ENCODE peak calls at places on chromosomes 13 and 19, in five cellular contexts. One of them, this sample, is unnamed.

GRCh38 chr13:32299893-32300292 is 15.3 kb downstream of the ZAR1L start:
- DNase-seq in uterus: no peak
- DNase-seq in cardiac muscle cell: no peak
- DNase-seq in fibroblast of lung: no peak
- DNase-seq in HepG2: no peak
- DNase-seq in this sample: no peak

GRCh38 chr19:2424686-2425621 is 2.4 kb downstream of the TIMM13 start:
- DNase-seq in HepG2: no peak
- DNase-seq in uterus: no peak
- DNase-seq in cardiac muscle cell: peak; percentile 65
- DNase-seq in fibroblast of lung: peak; percentile 69
- DNase-seq in this sample: no peak

GRCh38 chr13:23876265-23876664 is 12.9 kb downstream of the MIPEP start:
- DNase-seq in HepG2: no peak
- DNase-seq in cardiac muscle cell: no peak
- DNase-seq in fibroblast of lung: peak; percentile 46
- DNase-seq in uterus: no peak
- DNase-seq in this sample: no peak

GRCh38 chr13:32752997-32753606 is 166.8 kb downstream of the PDS5B start:
- DNase-seq in HepG2: no peak
- DNase-seq in cardiac muscle cell: no peak
- DNase-seq in uterus: no peak
- DNase-seq in fibroblast of lung: no peak
- DNase-seq in this sample: no peak

GRCh38 chr19:3154957-3155736 is 19.3 kb downstream of the GNA15 start:
- DNase-seq in uterus: peak; percentile 87
- DNase-seq in fibroblast of lung: peak; percentile 97
- DNase-seq in cardiac muscle cell: no peak
- DNase-seq in HepG2: peak; percentile 50
- DNase-seq in this sample: peak; percentile 59

GRCh38 chr19:49809155-49809986 is 3.7 kb downstream of the FUZ start:
- DNase-seq in uterus: peak; percentile 39
- DNase-seq in HepG2: peak; percentile 35
- DNase-seq in cardiac muscle cell: peak; percentile 52
- DNase-seq in fibroblast of lung: no peak
- DNase-seq in this sample: peak; percentile 33

GRCh38 chr13:74550039-74550438 is 415.8 kb upstream of the KLF12 start:
- DNase-seq in cardiac muscle cell: no peak
- DNase-seq in uterus: no peak
- DNase-seq in HepG2: no peak
- DNase-seq in fibroblast of lung: no peak
- DNase-seq in this sample: no peak

GRCh38 chr13:72504026-72504925 is 223.2 kb downstream of the MZT1 start:
- DNase-seq in cardiac muscle cell: no peak
- DNase-seq in fibroblast of lung: peak; percentile 43
- DNase-seq in uterus: no peak
- DNase-seq in HepG2: no peak
- DNase-seq in this sample: no peak

GRCh38 chr13:95485518-95486144 is 66.9 kb upstream of the CLDN10 start:
- DNase-seq in uterus: no peak
- DNase-seq in cardiac muscle cell: no peak
- DNase-seq in fibroblast of lung: no peak
- DNase-seq in HepG2: no peak
- DNase-seq in this sample: no peak

GRCh38 chr19:45153339-45154063 is 7.3 kb downstream of the NKPD1 start:
- DNase-seq in HepG2: no peak
- DNase-seq in uterus: no peak
- DNase-seq in cardiac muscle cell: peak; percentile 82
- DNase-seq in fibroblast of lung: peak; percentile 45
- DNase-seq in this sample: peak; percentile 16

GRCh38 chr19:35703343-35703742 is 1.0 kb upstream of the ZBTB32 start:
- DNase-seq in cardiac muscle cell: no peak
- DNase-seq in HepG2: no peak
- DNase-seq in uterus: no peak
- DNase-seq in fibroblast of lung: no peak
- DNase-seq in this sample: no peak

GRCh38 chr19:14769201-14769600 is 9.2 kb downstream of the ADGRE2 start:
- DNase-seq in cardiac muscle cell: no peak
- DNase-seq in HepG2: no peak
- DNase-seq in fibroblast of lung: no peak
- DNase-seq in uterus: no peak
- DNase-seq in this sample: no peak

GRCh38 chr13:62250501-62251175 is 835.0 kb upstream of the PCDH20 start:
- DNase-seq in uterus: no peak
- DNase-seq in cardiac muscle cell: peak; percentile 3
- DNase-seq in HepG2: no peak
- DNase-seq in fibroblast of lung: peak; percentile 66
- DNase-seq in this sample: no peak

GRCh38 chr13:71477735-71478134 is 389.3 kb downstream of the DACH1 start:
- DNase-seq in uterus: no peak
- DNase-seq in cardiac muscle cell: no peak
- DNase-seq in fibroblast of lung: no peak
- DNase-seq in HepG2: no peak
- DNase-seq in this sample: no peak

GRCh38 chr19:39030854-39031367 is 1.4 kb downstream of the FBXO27 start:
- DNase-seq in HepG2: peak; percentile 84
- DNase-seq in fibroblast of lung: no peak
- DNase-seq in cardiac muscle cell: no peak
- DNase-seq in uterus: no peak
- DNase-seq in this sample: no peak

GRCh38 chr13:114146629-114147028 is 14.2 kb upstream of the RASA3 start:
- DNase-seq in fibroblast of lung: no peak
- DNase-seq in HepG2: no peak
- DNase-seq in cardiac muscle cell: peak; percentile 45
- DNase-seq in uterus: no peak
- DNase-seq in this sample: peak; percentile 54

GRCh38 chr13:109784590-109785140 is 1.7 kb downstream of the IRS2 start:
- DNase-seq in fibroblast of lung: peak; percentile 69
- DNase-seq in uterus: peak; percentile 62
- DNase-seq in cardiac muscle cell: peak; percentile 89
- DNase-seq in HepG2: no peak
- DNase-seq in this sample: peak; percentile 48

GRCh38 chr13:105342421-105342820 is 1193.0 kb downstream of the EFNB2 start:
- DNase-seq in cardiac muscle cell: no peak
- DNase-seq in uterus: no peak
- DNase-seq in fibroblast of lung: no peak
- DNase-seq in HepG2: no peak
- DNase-seq in this sample: no peak

GRCh38 chr19:4134351-4134750 is 10.4 kb upstream of the MAP2K2 start:
- DNase-seq in HepG2: no peak
- DNase-seq in fibroblast of lung: no peak
- DNase-seq in uterus: no peak
- DNase-seq in cardiac muscle cell: no peak
- DNase-seq in this sample: no peak

GRCh38 chr13:36332986-36333385 is 13.2 kb downstream of the SPART start:
- DNase-seq in fibroblast of lung: peak; percentile 56
- DNase-seq in cardiac muscle cell: no peak
- DNase-seq in uterus: no peak
- DNase-seq in HepG2: no peak
- DNase-seq in this sample: no peak

GRCh38 chr13:31162151-31163008 is 676 bp upstream of the HSPH1 start:
- DNase-seq in fibroblast of lung: peak; percentile 99
- DNase-seq in uterus: peak; percentile 96
- DNase-seq in cardiac muscle cell: peak; percentile 95
- DNase-seq in HepG2: peak; percentile 96
- DNase-seq in this sample: peak; percentile 96

GRCh38 chr19:50551713-50552187 is 16.5 kb downstream of the LRRC4B start:
- DNase-seq in uterus: no peak
- DNase-seq in cardiac muscle cell: no peak
- DNase-seq in HepG2: no peak
- DNase-seq in fibroblast of lung: no peak
- DNase-seq in this sample: no peak

GRCh38 chr19:30034321-30034720 is 92.3 kb downstream of the URI1 start:
- DNase-seq in fibroblast of lung: no peak
- DNase-seq in cardiac muscle cell: no peak
- DNase-seq in HepG2: no peak
- DNase-seq in uterus: no peak
- DNase-seq in this sample: no peak

GRCh38 chr13:48660356-48661076 is 6.8 kb downstream of the CYSLTR2 start:
- DNase-seq in HepG2: no peak
- DNase-seq in fibroblast of lung: no peak
- DNase-seq in uterus: no peak
- DNase-seq in cardiac muscle cell: peak; percentile 20
- DNase-seq in this sample: no peak

GRCh38 chr19:47324502-47324901 is 7.5 kb upstream of the C5AR2 start:
- DNase-seq in fibroblast of lung: no peak
- DNase-seq in uterus: no peak
- DNase-seq in HepG2: no peak
- DNase-seq in cardiac muscle cell: no peak
- DNase-seq in this sample: no peak

GRCh38 chr13:78589206-78589605 is 14.1 kb downstream of the POU4F1 start:
- DNase-seq in cardiac muscle cell: peak; percentile 87
- DNase-seq in HepG2: peak; percentile 39
- DNase-seq in uterus: no peak
- DNase-seq in fibroblast of lung: peak; percentile 28
- DNase-seq in this sample: no peak

GRCh38 chr13:21147827-21148226 is 28.5 kb downstream of the SKA3 start:
- DNase-seq in uterus: no peak
- DNase-seq in cardiac muscle cell: no peak
- DNase-seq in HepG2: no peak
- DNase-seq in fibroblast of lung: no peak
- DNase-seq in this sample: no peak

DNA sequence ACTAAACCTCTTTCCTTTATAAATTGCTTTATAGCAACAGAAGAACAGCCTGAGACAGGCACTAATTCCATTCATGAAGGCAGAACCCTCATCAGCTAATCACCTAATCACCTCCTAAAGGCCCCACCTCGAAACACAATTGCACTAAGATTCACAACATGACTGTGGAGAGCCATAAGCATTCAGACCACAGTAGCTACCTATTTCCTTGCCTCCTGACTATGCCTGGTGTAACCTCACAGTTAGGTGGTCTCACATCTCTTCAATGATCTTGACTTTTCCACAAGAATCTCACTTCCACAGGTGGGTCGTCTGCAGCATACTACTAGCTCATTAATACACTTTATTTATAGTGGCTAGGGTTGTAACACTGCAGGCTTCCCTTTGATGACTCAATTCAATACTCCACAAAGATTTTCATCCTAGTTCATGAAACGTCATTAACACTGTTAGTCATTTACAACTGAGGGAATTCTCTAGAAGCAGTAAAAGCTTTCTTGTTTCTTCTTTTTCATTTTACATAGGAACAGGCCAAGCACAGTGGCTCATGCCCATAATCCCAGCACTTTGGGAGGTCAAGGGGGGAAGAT is 27.1 kb downstream of the STK24 start:
- DNase-seq in fibroblast of lung: no peak
- DNase-seq in HepG2: no peak
- DNase-seq in uterus: no peak
- DNase-seq in cardiac muscle cell: no peak
- DNase-seq in this sample: no peak
- H3K4me1 ChIP-seq in fibroblast of lung: peaks cover 28% of the 10 kb centered on the region
- H3K4me1 ChIP-seq in HepG2: peaks cover 49% of the 10 kb centered on the region
- H3K4me1 ChIP-seq in uterus: peaks cover 4% of the 10 kb centered on the region
- H3K4me1 ChIP-seq in cardiac muscle cell: peaks cover 9% of the 10 kb centered on the region
- H3K4me1 ChIP-seq in this sample: peaks cover 15% of the 10 kb centered on the region

GRCh38 chr13:50119593-50119992 is 104.3 kb downstream of the KCNRG start:
- DNase-seq in uterus: no peak
- DNase-seq in HepG2: no peak
- DNase-seq in fibroblast of lung: peak; percentile 39
- DNase-seq in cardiac muscle cell: peak; percentile 19
- DNase-seq in this sample: no peak
- H3K27ac ChIP-seq in uterus: no peak overlapping the region
- H3K27ac ChIP-seq in HepG2: no peak overlapping the region
- H3K27ac ChIP-seq in fibroblast of lung: no peak overlapping the region
- H3K27ac ChIP-seq in cardiac muscle cell: no peak overlapping the region
- H3K27ac ChIP-seq in this sample: no peak overlapping the region

GRCh38 chr19:40381321-40381720 is 8.7 kb downstream of the HIPK4 start:
- DNase-seq in uterus: no peak
- DNase-seq in HepG2: no peak
- DNase-seq in fibroblast of lung: no peak
- DNase-seq in cardiac muscle cell: no peak
- DNase-seq in this sample: no peak
- TF ChIP-seq CTCF in uterus: no peak
- TF ChIP-seq CTCF in HepG2: no peak
- TF ChIP-seq CTCF in fibroblast of lung: no peak
- TF ChIP-seq CTCF in cardiac muscle cell: no peak
- TF ChIP-seq CTCF in this sample: no peak

DNA sequence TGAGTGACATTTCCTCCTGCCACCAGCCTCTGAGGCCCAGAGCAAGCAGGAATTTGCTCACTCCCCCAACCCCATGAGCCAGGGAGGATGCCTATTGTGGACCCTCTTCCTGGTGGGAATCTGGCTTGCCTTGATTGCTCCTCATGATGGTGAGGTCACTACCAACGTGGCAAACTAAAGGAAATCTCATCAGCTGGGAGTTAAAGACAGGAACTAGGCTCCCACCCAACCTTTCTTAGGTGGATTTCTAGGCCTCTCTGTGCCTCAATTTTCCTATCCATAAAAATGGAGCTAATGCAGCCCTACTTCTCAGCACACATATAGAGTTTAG is 1.9 kb downstream of the B3GNT3 start:
- DNase-seq in HepG2: no peak
- DNase-seq in fibroblast of lung: no peak
- DNase-seq in uterus: no peak
- DNase-seq in cardiac muscle cell: no peak
- DNase-seq in this sample: no peak
- H3K4me1 ChIP-seq in HepG2: peaks cover 55% of the 10 kb centered on the region
- H3K4me1 ChIP-seq in fibroblast of lung: no peaks in the 10 kb centered on the region
- H3K4me1 ChIP-seq in uterus: no peaks in the 10 kb centered on the region
- H3K4me1 ChIP-seq in cardiac muscle cell: no peaks in the 10 kb centered on the region
- H3K4me1 ChIP-seq in this sample: peaks cover 31% of the 10 kb centered on the region

GRCh38 chr19:48674921-48675824 is 2.4 kb upstream of the NTN5 start:
- DNase-seq in HepG2: peak; percentile 77
- DNase-seq in fibroblast of lung: peak; percentile 81
- DNase-seq in uterus: peak; percentile 87
- DNase-seq in cardiac muscle cell: peak; percentile 91
- DNase-seq in this sample: peak; percentile 83
- H3K27ac ChIP-seq in HepG2: no peak overlapping the region
- H3K27ac ChIP-seq in fibroblast of lung: no peak overlapping the region
- H3K27ac ChIP-seq in uterus: no peak overlapping the region
- H3K27ac ChIP-seq in cardiac muscle cell: no peak overlapping the region
- H3K27ac ChIP-seq in this sample: no peak overlapping the region

DNA sequence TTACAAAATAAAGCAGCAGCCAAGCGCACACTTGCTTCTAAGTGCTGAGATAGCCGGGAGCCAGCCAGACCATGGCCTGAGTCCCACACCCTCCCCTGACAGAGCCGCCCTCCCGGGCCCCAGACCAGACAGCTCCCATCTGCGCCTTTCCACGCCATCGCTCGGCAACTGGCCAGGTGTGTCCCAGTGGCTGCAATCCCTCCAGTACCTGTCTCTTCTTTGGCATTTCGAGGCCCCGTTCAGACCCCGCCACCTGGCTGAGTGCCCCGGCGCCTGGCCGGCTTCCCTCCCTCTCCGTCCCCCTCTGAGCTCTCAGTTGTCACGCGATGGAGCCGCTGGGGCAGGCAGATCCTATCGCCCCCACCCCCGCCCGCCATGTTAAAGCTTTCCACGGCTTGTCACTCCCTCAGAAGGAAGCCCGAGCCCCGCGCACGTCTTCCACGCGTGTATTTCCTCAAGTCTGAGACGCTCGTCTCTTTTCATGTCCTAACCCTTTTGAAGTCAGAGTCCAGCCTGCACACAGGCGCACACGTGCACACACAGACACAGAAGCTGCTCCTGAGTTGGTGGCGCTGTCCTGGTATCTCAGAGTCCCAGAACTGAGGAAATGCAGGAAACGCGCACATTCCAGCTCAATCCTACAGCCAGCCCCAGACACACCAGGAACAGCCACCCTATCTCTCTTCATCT is 7.9 kb downstream of the MLLT1 start:
- DNase-seq in uterus: peak; percentile 91
- DNase-seq in fibroblast of lung: peak; percentile 74
- DNase-seq in HepG2: no peak
- DNase-seq in cardiac muscle cell: peak; percentile 71
- DNase-seq in this sample: no peak
- TF ChIP-seq CTCF in uterus: no peak
- TF ChIP-seq CTCF in fibroblast of lung: no peak
- TF ChIP-seq CTCF in HepG2: no peak
- TF ChIP-seq CTCF in cardiac muscle cell: peak; percentile 13
- TF ChIP-seq CTCF in this sample: no peak